ENCODE peak calls at places on chromosomes 16 and 17, in ten cellular contexts. One of them, this sample, is unnamed.
A peak's percentile ranks its signal among the peaks of the same experiment; 100 is the strongest.

GRCh38 chr16:77582956-77583355 is 139.4 kb upstream of the NUDT7 start:
- DNase-seq in neural progenitor cell: peak; percentile 20
- DNase-seq in aorta: no peak
- DNase-seq in psoas muscle: no peak
- DNase-seq in breast epithelium: no peak
- DNase-seq in prostate gland: no peak
- DNase-seq in adrenal gland: no peak
- DNase-seq in HAP-1: no peak
- DNase-seq in mammary epithelial cell: no peak
- DNase-seq in CD4-positive, alpha-beta memory T cell: no peak
- DNase-seq in this sample: no peak

GRCh38 chr16:21704733-21705132 is 41.0 kb downstream of the OTOA start:
- DNase-seq in neural progenitor cell: no peak
- DNase-seq in aorta: no peak
- DNase-seq in psoas muscle: no peak
- DNase-seq in breast epithelium: no peak
- DNase-seq in prostate gland: no peak
- DNase-seq in adrenal gland: no peak
- DNase-seq in HAP-1: no peak
- DNase-seq in mammary epithelial cell: no peak
- DNase-seq in CD4-positive, alpha-beta memory T cell: no peak
- DNase-seq in this sample: no peak

GRCh38 chr16:85722066-85722465 is 28.8 kb downstream of the C16orf74 start:
- DNase-seq in neural progenitor cell: no peak
- DNase-seq in aorta: no peak
- DNase-seq in psoas muscle: no peak
- DNase-seq in breast epithelium: no peak
- DNase-seq in prostate gland: no peak
- DNase-seq in adrenal gland: no peak
- DNase-seq in HAP-1: no peak
- DNase-seq in mammary epithelial cell: no peak
- DNase-seq in CD4-positive, alpha-beta memory T cell: no peak
- DNase-seq in this sample: peak; percentile 15

GRCh38 chr16:27701381-27701780 is 151.4 kb downstream of the KATNIP start:
- DNase-seq in neural progenitor cell: no peak
- DNase-seq in aorta: peak; percentile 35
- DNase-seq in psoas muscle: no peak
- DNase-seq in breast epithelium: no peak
- DNase-seq in prostate gland: no peak
- DNase-seq in adrenal gland: no peak
- DNase-seq in HAP-1: no peak
- DNase-seq in mammary epithelial cell: no peak
- DNase-seq in CD4-positive, alpha-beta memory T cell: no peak
- DNase-seq in this sample: no peak

GRCh38 chr16:30379165-30379783 is 3.1 kb downstream of the SEPTIN1 start:
- DNase-seq in neural progenitor cell: no peak
- DNase-seq in aorta: no peak
- DNase-seq in psoas muscle: no peak
- DNase-seq in breast epithelium: no peak
- DNase-seq in prostate gland: no peak
- DNase-seq in adrenal gland: no peak
- DNase-seq in HAP-1: no peak
- DNase-seq in mammary epithelial cell: no peak
- DNase-seq in CD4-positive, alpha-beta memory T cell: peak; percentile 46
- DNase-seq in this sample: no peak

GRCh38 chr16:65547799-65548446 is 426.1 kb upstream of the CDH11 start:
- DNase-seq in neural progenitor cell: peak; percentile 36
- DNase-seq in aorta: no peak
- DNase-seq in psoas muscle: no peak
- DNase-seq in breast epithelium: no peak
- DNase-seq in prostate gland: no peak
- DNase-seq in adrenal gland: no peak
- DNase-seq in HAP-1: no peak
- DNase-seq in mammary epithelial cell: peak; percentile 77
- DNase-seq in CD4-positive, alpha-beta memory T cell: no peak
- DNase-seq in this sample: peak; percentile 98

GRCh38 chr16:72989203-72989991 is 58.5 kb downstream of the ZFHX3 start:
- DNase-seq in neural progenitor cell: no peak
- DNase-seq in aorta: no peak
- DNase-seq in psoas muscle: no peak
- DNase-seq in breast epithelium: no peak
- DNase-seq in prostate gland: peak; percentile 76
- DNase-seq in adrenal gland: peak; percentile 52
- DNase-seq in HAP-1: no peak
- DNase-seq in mammary epithelial cell: peak; percentile 94
- DNase-seq in CD4-positive, alpha-beta memory T cell: no peak
- DNase-seq in this sample: peak; percentile 80

GRCh38 chr17:64056269-64057005 is 36.0 kb upstream of the ICAM2 start:
- DNase-seq in neural progenitor cell: no peak
- DNase-seq in aorta: no peak
- DNase-seq in psoas muscle: no peak
- DNase-seq in breast epithelium: no peak
- DNase-seq in prostate gland: no peak
- DNase-seq in adrenal gland: no peak
- DNase-seq in HAP-1: no peak
- DNase-seq in mammary epithelial cell: no peak
- DNase-seq in CD4-positive, alpha-beta memory T cell: peak; percentile 40
- DNase-seq in this sample: no peak

GRCh38 chr17:13352747-13353415 is 248.8 kb downstream of the HS3ST3A1 start:
- DNase-seq in neural progenitor cell: no peak
- DNase-seq in aorta: no peak
- DNase-seq in psoas muscle: no peak
- DNase-seq in breast epithelium: no peak
- DNase-seq in prostate gland: no peak
- DNase-seq in adrenal gland: no peak
- DNase-seq in HAP-1: no peak
- DNase-seq in mammary epithelial cell: no peak
- DNase-seq in CD4-positive, alpha-beta memory T cell: no peak
- DNase-seq in this sample: no peak

GRCh38 chr16:2597560-2597902 is 59.7 kb downstream of the PDPK1 start:
- DNase-seq in neural progenitor cell: no peak
- DNase-seq in aorta: peak; percentile 63
- DNase-seq in psoas muscle: no peak
- DNase-seq in breast epithelium: peak; percentile 15
- DNase-seq in prostate gland: no peak
- DNase-seq in adrenal gland: no peak
- DNase-seq in HAP-1: no peak
- DNase-seq in mammary epithelial cell: no peak
- DNase-seq in CD4-positive, alpha-beta memory T cell: no peak
- DNase-seq in this sample: no peak

GRCh38 chr16:2595376-2596200 is 57.8 kb downstream of the PDPK1 start:
- DNase-seq in neural progenitor cell: no peak
- DNase-seq in aorta: peak; percentile 33
- DNase-seq in psoas muscle: no peak
- DNase-seq in breast epithelium: peak; percentile 43
- DNase-seq in prostate gland: no peak
- DNase-seq in adrenal gland: no peak
- DNase-seq in HAP-1: no peak
- DNase-seq in mammary epithelial cell: no peak
- DNase-seq in CD4-positive, alpha-beta memory T cell: no peak
- DNase-seq in this sample: no peak

GRCh38 chr16:2598133-2598641 is 60.4 kb downstream of the PDPK1 start:
- DNase-seq in neural progenitor cell: no peak
- DNase-seq in aorta: peak; percentile 70
- DNase-seq in psoas muscle: no peak
- DNase-seq in breast epithelium: peak; percentile 42
- DNase-seq in prostate gland: no peak
- DNase-seq in adrenal gland: no peak
- DNase-seq in HAP-1: no peak
- DNase-seq in mammary epithelial cell: no peak
- DNase-seq in CD4-positive, alpha-beta memory T cell: no peak
- DNase-seq in this sample: no peak

GRCh38 chr16:2596747-2597559 is 59.1 kb downstream of the PDPK1 start:
- DNase-seq in neural progenitor cell: no peak
- DNase-seq in aorta: peak; percentile 59
- DNase-seq in psoas muscle: no peak
- DNase-seq in breast epithelium: peak; percentile 44
- DNase-seq in prostate gland: no peak
- DNase-seq in adrenal gland: no peak
- DNase-seq in HAP-1: no peak
- DNase-seq in mammary epithelial cell: no peak
- DNase-seq in CD4-positive, alpha-beta memory T cell: no peak
- DNase-seq in this sample: no peak

GRCh38 chr16:2598723-2599122 is 60.9 kb downstream of the PDPK1 start:
- DNase-seq in neural progenitor cell: no peak
- DNase-seq in aorta: peak; percentile 35
- DNase-seq in psoas muscle: no peak
- DNase-seq in breast epithelium: no peak
- DNase-seq in prostate gland: no peak
- DNase-seq in adrenal gland: no peak
- DNase-seq in HAP-1: no peak
- DNase-seq in mammary epithelial cell: no peak
- DNase-seq in CD4-positive, alpha-beta memory T cell: no peak
- DNase-seq in this sample: no peak
- H3K4me1 ChIP-seq in neural progenitor cell: no peaks in the 10 kb centered on the region
- H3K4me1 ChIP-seq in aorta: no peaks in the 10 kb centered on the region
- H3K4me1 ChIP-seq in psoas muscle: peaks cover 34% of the 10 kb centered on the region
- H3K4me1 ChIP-seq in breast epithelium: no peaks in the 10 kb centered on the region
- H3K4me1 ChIP-seq in prostate gland: no peaks in the 10 kb centered on the region
- H3K4me1 ChIP-seq in adrenal gland: no peaks in the 10 kb centered on the region
- H3K4me1 ChIP-seq in HAP-1: no peaks in the 10 kb centered on the region
- H3K4me1 ChIP-seq in mammary epithelial cell: no peaks in the 10 kb centered on the region
- H3K4me1 ChIP-seq in CD4-positive, alpha-beta memory T cell: no peaks in the 10 kb centered on the region
- H3K4me1 ChIP-seq in this sample: peaks cover under 1% of the 10 kb centered on the region

GRCh38 chr17:8476741-8477140 is 41.1 kb downstream of the NDEL1 start:
- DNase-seq in neural progenitor cell: no peak
- DNase-seq in aorta: no peak
- DNase-seq in psoas muscle: no peak
- DNase-seq in breast epithelium: no peak
- DNase-seq in prostate gland: no peak
- DNase-seq in adrenal gland: no peak
- DNase-seq in HAP-1: no peak
- DNase-seq in mammary epithelial cell: no peak
- DNase-seq in CD4-positive, alpha-beta memory T cell: no peak
- DNase-seq in this sample: no peak
- H3K36me3 ChIP-seq in neural progenitor cell: peaks cover 3% of the 10 kb centered on the region
- H3K36me3 ChIP-seq in aorta: peaks cover 41% of the 10 kb centered on the region
- H3K36me3 ChIP-seq in psoas muscle: no peaks in the 10 kb centered on the region
- H3K36me3 ChIP-seq in breast epithelium: peaks cover 5% of the 10 kb centered on the region
- H3K36me3 ChIP-seq in prostate gland: peaks cover 4% of the 10 kb centered on the region
- H3K36me3 ChIP-seq in adrenal gland: peaks cover 73% of the 10 kb centered on the region
- H3K36me3 ChIP-seq in HAP-1: peaks cover 86% of the 10 kb centered on the region
- H3K36me3 ChIP-seq in mammary epithelial cell: peaks cover 25% of the 10 kb centered on the region
- H3K36me3 ChIP-seq in CD4-positive, alpha-beta memory T cell: peaks cover 35% of the 10 kb centered on the region
- H3K36me3 ChIP-seq in this sample: peaks cover 80% of the 10 kb centered on the region

GRCh38 chr16:57070986-57071540 is 21.3 kb upstream of the CPNE2 start:
- DNase-seq in neural progenitor cell: no peak
- DNase-seq in aorta: no peak
- DNase-seq in psoas muscle: no peak
- DNase-seq in breast epithelium: no peak
- DNase-seq in prostate gland: no peak
- DNase-seq in adrenal gland: no peak
- DNase-seq in HAP-1: no peak
- DNase-seq in mammary epithelial cell: no peak
- DNase-seq in CD4-positive, alpha-beta memory T cell: no peak
- DNase-seq in this sample: no peak

GRCh38 chr16:57071840-57072541 is 20.4 kb upstream of the CPNE2 start:
- DNase-seq in neural progenitor cell: no peak
- DNase-seq in aorta: no peak
- DNase-seq in psoas muscle: no peak
- DNase-seq in breast epithelium: no peak
- DNase-seq in prostate gland: no peak
- DNase-seq in adrenal gland: no peak
- DNase-seq in HAP-1: no peak
- DNase-seq in mammary epithelial cell: peak; percentile 83
- DNase-seq in CD4-positive, alpha-beta memory T cell: no peak
- DNase-seq in this sample: peak; percentile 39

GRCh38 chr16:57069635-57070350 is 22.6 kb upstream of the CPNE2 start:
- DNase-seq in neural progenitor cell: no peak
- DNase-seq in aorta: no peak
- DNase-seq in psoas muscle: no peak
- DNase-seq in breast epithelium: no peak
- DNase-seq in prostate gland: no peak
- DNase-seq in adrenal gland: no peak
- DNase-seq in HAP-1: no peak
- DNase-seq in mammary epithelial cell: no peak
- DNase-seq in CD4-positive, alpha-beta memory T cell: no peak
- DNase-seq in this sample: no peak

GRCh38 chr16:57069053-57069452 is 23.3 kb upstream of the CPNE2 start:
- DNase-seq in neural progenitor cell: no peak
- DNase-seq in aorta: no peak
- DNase-seq in psoas muscle: no peak
- DNase-seq in breast epithelium: no peak
- DNase-seq in prostate gland: no peak
- DNase-seq in adrenal gland: no peak
- DNase-seq in HAP-1: no peak
- DNase-seq in mammary epithelial cell: no peak
- DNase-seq in CD4-positive, alpha-beta memory T cell: no peak
- DNase-seq in this sample: no peak

GRCh38 chr16:57070424-57070823 is 22.0 kb upstream of the CPNE2 start:
- DNase-seq in neural progenitor cell: no peak
- DNase-seq in aorta: no peak
- DNase-seq in psoas muscle: no peak
- DNase-seq in breast epithelium: no peak
- DNase-seq in prostate gland: no peak
- DNase-seq in adrenal gland: no peak
- DNase-seq in HAP-1: no peak
- DNase-seq in mammary epithelial cell: no peak
- DNase-seq in CD4-positive, alpha-beta memory T cell: no peak
- DNase-seq in this sample: no peak
- H3K4me1 ChIP-seq in neural progenitor cell: peaks cover 8% of the 10 kb centered on the region
- H3K4me1 ChIP-seq in aorta: no peaks in the 10 kb centered on the region
- H3K4me1 ChIP-seq in psoas muscle: peaks cover 7% of the 10 kb centered on the region
- H3K4me1 ChIP-seq in breast epithelium: no peaks in the 10 kb centered on the region
- H3K4me1 ChIP-seq in prostate gland: no peaks in the 10 kb centered on the region
- H3K4me1 ChIP-seq in adrenal gland: no peaks in the 10 kb centered on the region
- H3K4me1 ChIP-seq in HAP-1: no peaks in the 10 kb centered on the region
- H3K4me1 ChIP-seq in mammary epithelial cell: peaks cover 10% of the 10 kb centered on the region
- H3K4me1 ChIP-seq in CD4-positive, alpha-beta memory T cell: peaks cover 4% of the 10 kb centered on the region
- H3K4me1 ChIP-seq in this sample: no peaks in the 10 kb centered on the region

DNA sequence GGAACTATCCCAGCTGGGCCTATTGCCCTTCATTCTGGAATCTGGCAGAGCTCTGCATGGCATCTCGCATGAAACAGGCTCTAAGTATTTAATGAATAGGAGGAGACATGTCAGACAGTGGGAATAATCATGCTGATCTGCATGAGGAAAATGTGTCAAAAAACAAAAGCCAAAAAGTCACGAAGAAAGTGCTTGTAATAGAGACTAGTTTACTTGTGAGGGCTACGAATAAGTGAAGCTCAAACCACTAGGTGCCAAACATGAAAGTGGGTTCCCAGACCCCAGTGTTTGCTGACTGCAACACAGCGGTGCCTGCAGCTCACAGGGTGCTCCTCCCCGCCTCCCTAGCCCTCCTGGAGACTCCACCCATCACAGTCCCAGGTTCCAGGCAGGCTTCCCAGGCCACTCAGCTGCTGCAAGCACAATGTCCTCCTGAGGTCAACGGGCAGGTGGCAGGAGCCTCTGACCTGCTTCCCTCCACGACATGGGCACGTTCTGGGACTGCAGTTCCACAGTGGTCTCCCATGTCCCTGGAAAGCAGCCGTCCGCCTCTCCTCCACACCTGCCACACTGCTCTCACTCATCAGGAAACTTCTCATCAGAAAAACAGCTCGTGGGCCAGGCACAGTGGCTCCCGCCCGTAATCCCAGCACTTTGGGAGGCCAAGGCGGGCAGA is 96.5 kb downstream of the ANKRD11 start:
- DNase-seq in neural progenitor cell: no peak
- DNase-seq in aorta: peak; percentile 69
- DNase-seq in psoas muscle: peak; percentile 45
- DNase-seq in breast epithelium: no peak
- DNase-seq in prostate gland: no peak
- DNase-seq in adrenal gland: no peak
- DNase-seq in HAP-1: no peak
- DNase-seq in mammary epithelial cell: no peak
- DNase-seq in CD4-positive, alpha-beta memory T cell: no peak
- DNase-seq in this sample: no peak
- H3K36me3 ChIP-seq in neural progenitor cell: no peaks in the 10 kb centered on the region
- H3K36me3 ChIP-seq in aorta: no peaks in the 10 kb centered on the region
- H3K36me3 ChIP-seq in psoas muscle: no peaks in the 10 kb centered on the region
- H3K36me3 ChIP-seq in breast epithelium: no peaks in the 10 kb centered on the region
- H3K36me3 ChIP-seq in prostate gland: no peaks in the 10 kb centered on the region
- H3K36me3 ChIP-seq in adrenal gland: no peaks in the 10 kb centered on the region
- H3K36me3 ChIP-seq in HAP-1: peaks cover 25% of the 10 kb centered on the region
- H3K36me3 ChIP-seq in mammary epithelial cell: peaks cover 4% of the 10 kb centered on the region
- H3K36me3 ChIP-seq in CD4-positive, alpha-beta memory T cell: no peaks in the 10 kb centered on the region
- H3K36me3 ChIP-seq in this sample: no peaks in the 10 kb centered on the region

This sample was measured in cardiac muscle cell.